ENCODE peak calls at places on chromosomes 2 and 18, in ten cellular contexts. I, C, A, B, P, Y, O, R, F and J are unnamed samples.

GRCh38 chr18:70289351-70290330 is 796 bp downstream of the SOCS6 start:
- DNase-seq in I (no peak), C (no peak), A (no peak), B (peak), P (no peak), Y (no peak), O (no peak), R (peak), F (no peak), J (no peak)

GRCh38 chr2:39370101-39370500 is 67.0 kb downstream of the MAP4K3 start:
- DNase-seq in I (no peak), C (peak), A (no peak), B (no peak), P (no peak), Y (no peak), O (no peak), R (no peak), F (no peak), J (no peak)

GRCh38 chr2:144567745-144568144 is 47.8 kb upstream of the ZEB2 start:
- DNase-seq in I (no peak), C (no peak), A (no peak), B (no peak), P (no peak), Y (no peak), O (no peak), R (no peak), F (no peak), J (no peak)

GRCh38 chr2:68091439-68092034 is 28.7 kb upstream of the C1D start:
- DNase-seq in I (no peak), C (peak), A (no peak), B (no peak), P (no peak), Y (peak), O (no peak), R (no peak), F (no peak), J (no peak)

GRCh38 chr2:37982147-37982582 is 57.1 kb downstream of the RMDN2 start:
- DNase-seq in I (peak), C (peak), A (no peak), B (peak), P (peak), Y (peak), O (peak), R (peak), F (peak), J (no peak)

GRCh38 chr2:197234792-197235191 is 75.8 kb downstream of the ANKRD44 start:
- DNase-seq in I (no peak), C (no peak), A (no peak), B (no peak), P (no peak), Y (no peak), O (no peak), R (no peak), F (no peak), J (no peak)

GRCh38 chr2:25257931-25258771 is 83.6 kb downstream of the DNMT3A start:
- DNase-seq in I (no peak), C (no peak), A (no peak), B (no peak), P (no peak), Y (no peak), O (no peak), R (no peak), F (no peak), J (no peak)

GRCh38 chr18:36533446-36534153 is 236.1 kb downstream of the FHOD3 start:
- DNase-seq in I (no peak), C (no peak), A (no peak), B (no peak), P (no peak), Y (no peak), O (no peak), R (no peak), F (no peak), J (no peak)

GRCh38 chr2:211093743-211094303 is 537.4 kb downstream of the CPS1 start:
- DNase-seq in I (no peak), C (peak), A (no peak), B (no peak), P (no peak), Y (peak), O (no peak), R (no peak), F (no peak), J (no peak)

GRCh38 chr2:112622528-112622849 is 23.2 kb upstream of the SLC20A1 start:
- DNase-seq in I (no peak), C (peak), A (no peak), B (no peak), P (no peak), Y (no peak), O (no peak), R (no peak), F (no peak), J (no peak)

GRCh38 chr18:52442686-52443085 is 102.7 kb downstream of the DCC start:
- DNase-seq in I (no peak), C (no peak), A (no peak), B (no peak), P (no peak), Y (no peak), O (no peak), R (no peak), F (no peak), J (no peak)